ENCODE peak calls at places on chromosomes 2 and 18, in eight cellular contexts. H is HCT116, U is H9, E is mammary epithelial cell, G is endodermal cell, O is neural progenitor cell, N is NT2/D1, L is neuronal stem cell. S is an unnamed sample.
A peak's percentile ranks its signal among the peaks of the same experiment; 100 is the strongest.

GRCh38 chr18:26482567-26482966 is 65.8 kb downstream of the KCTD1 start:
- DNase-seq in H (no peak), U (peak; percentile 85), L (no peak), G (peak; percentile 90), E (no peak), O (peak; percentile 80), N (peak; percentile 30), S (no peak)

GRCh38 chr2:107717666-107718065 is 109.0 kb upstream of the RGPD4 start:
- DNase-seq in O (peak; percentile 59), L (peak; percentile 6), H (no peak), G (no peak), N (no peak), U (peak; percentile 31), E (no peak), S (no peak)

GRCh38 chr2:33291278-33292013 is 185.0 kb upstream of the RASGRP3 start:
- DNase-seq in N (no peak), O (no peak), E (peak; percentile 47), L (no peak), H (no peak), G (no peak), U (no peak), S (no peak)

GRCh38 chr2:73111300-73112025 is 1.3 kb downstream of the RAB11FIP5 start:
- DNase-seq in G (peak; percentile 86), L (peak; percentile 24), E (peak; percentile 73), U (peak; percentile 75), O (peak; percentile 60), N (no peak), H (peak; percentile 26), S (peak; percentile 83)

GRCh38 chr2:133502678-133503077 is 65.6 kb downstream of the NCKAP5 start:
- DNase-seq in G (no peak), N (no peak), U (no peak), L (no peak), O (no peak), H (no peak), E (no peak), S (no peak)

GRCh38 chr2:213147550-213147949 is 3.9 kb downstream of the IKZF2 start:
- DNase-seq in H (no peak), U (no peak), G (no peak), O (no peak), N (no peak), E (no peak), L (no peak), S (no peak)

GRCh38 chr2:40032650-40033319 is 253.7 kb upstream of the THUMPD2 start:
- DNase-seq in O (no peak), G (no peak), L (no peak), E (peak; percentile 91), N (no peak), H (no peak), U (no peak), S (no peak)

GRCh38 chr18:47997338-47997780 is 66.9 kb upstream of the SMAD2 start:
- DNase-seq in O (peak; percentile 77), N (peak; percentile 38), E (no peak), L (peak; percentile 62), H (no peak), U (peak; percentile 81), G (peak; percentile 94), S (no peak)

GRCh38 chr2:24730481-24730880 is 62.7 kb downstream of the PTRHD1 start:
- DNase-seq in G (no peak), L (no peak), E (no peak), U (no peak), H (no peak), N (no peak), O (no peak), S (no peak)

GRCh38 chr2:170822885-170823799 is 6.5 kb downstream of the GAD1 start:
- DNase-seq in O (peak; percentile 66), E (no peak), H (no peak), N (no peak), G (peak; percentile 79), L (peak; percentile 29), U (peak; percentile 45), S (peak; percentile 79)

GRCh38 chr18:49753643-49754042 is 59.7 kb downstream of the ACAA2 start:
- DNase-seq in L (no peak), E (no peak), N (no peak), U (no peak), H (no peak), O (no peak), G (no peak), S (no peak)

GRCh38 chr18:7221424-7222155 is 9.3 kb upstream of the LRRC30 start:
- DNase-seq in U (peak; percentile 89), E (peak; percentile 58), G (peak; percentile 92), L (peak; percentile 70), O (peak; percentile 91), N (peak; percentile 66), H (peak; percentile 16), S (no peak)

GRCh38 chr18:33751613-33752221 is 173.7 kb downstream of the ASXL3 start:
- DNase-seq in H (no peak), G (no peak), O (peak; percentile 43), U (no peak), L (no peak), N (no peak), E (no peak), S (no peak)

GRCh38 chr2:196925768-196926561 is 542 bp downstream of the PGAP1 start:
- DNase-seq in U (peak; percentile 51), L (peak; percentile 36), O (peak; percentile 65), E (peak; percentile 65), H (no peak), N (no peak), G (peak; percentile 82), S (peak; percentile 70)

GRCh38 chr2:200383380-200384110 is 77.1 kb downstream of the SPATS2L start:
- DNase-seq in G (no peak), O (no peak), U (no peak), H (no peak), N (no peak), L (no peak), E (peak; percentile 56), S (no peak)

GRCh38 chr2:204024503-204024902 is 87.9 kb downstream of the ICOS start:
- DNase-seq in E (peak; percentile 46), L (peak; percentile 33), N (peak; percentile 42), H (peak; percentile 19), U (no peak), G (peak; percentile 76), O (peak; percentile 50), S (no peak)

GRCh38 chr2:24399434-24400206 is 39.3 kb upstream of the ITSN2 start:
- DNase-seq in O (no peak), L (no peak), G (no peak), U (no peak), E (no peak), N (no peak), H (no peak), S (no peak)

GRCh38 chr2:233844836-233845235 is 9.5 kb downstream of the HJURP start:
- DNase-seq in O (no peak), U (no peak), G (no peak), L (no peak), E (no peak), N (no peak), H (no peak), S (no peak)

GRCh38 chr2:85709385-85709784 is 15.2 kb downstream of the GNLY start:
- DNase-seq in U (no peak), E (no peak), L (no peak), H (no peak), G (no peak), O (no peak), N (no peak), S (no peak)
- H3K4me1 ChIP-seq in U (no peaks in the 10 kb centered on the region), E (peaks cover 27% of the 10 kb centered on the region), L (no peaks in the 10 kb centered on the region), H (no peaks in the 10 kb centered on the region), G (peaks cover 16% of the 10 kb centered on the region), O (no peaks in the 10 kb centered on the region), N (no peaks in the 10 kb centered on the region), S (peaks cover 6% of the 10 kb centered on the region)

GRCh38 chr2:226766352-226767055 is 33.1 kb downstream of the IRS1 start:
- DNase-seq in L (no peak), H (no peak), E (peak; percentile 56), O (no peak), G (no peak), N (no peak), U (no peak), S (no peak)
- H3K9ac ChIP-seq in L (no peak overlapping the region), H (no peak overlapping the region), E (no peak overlapping the region), O (no peak overlapping the region), G (no peak overlapping the region), N (no peak overlapping the region), U (no peak overlapping the region), S (no peak overlapping the region)

DNA sequence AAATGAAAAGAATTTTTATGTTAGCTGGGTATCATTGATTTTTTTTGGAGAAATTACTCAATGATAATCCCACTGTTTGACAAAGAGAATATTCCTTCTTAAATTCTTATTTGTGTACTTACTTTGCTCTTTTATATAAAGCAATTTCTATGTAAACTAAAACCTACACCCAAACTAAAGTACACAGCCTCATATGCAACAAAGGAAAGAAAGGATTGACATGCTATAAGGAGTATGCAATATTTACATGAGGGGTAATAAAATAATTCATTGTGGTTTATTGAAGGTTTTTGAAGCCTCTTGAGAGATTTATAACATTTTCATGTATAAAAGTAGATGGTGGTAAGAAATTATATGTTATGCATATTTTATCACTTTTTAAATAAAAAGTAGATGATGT is 368.5 kb downstream of the CDH7 start:
- DNase-seq in H (no peak), L (no peak), U (no peak), E (no peak), G (no peak), O (no peak), N (no peak), S (no peak)
- H3K9me3 ChIP-seq in H (peaks cover 30% of the 10 kb centered on the region), L (no peaks in the 10 kb centered on the region), U (no peaks in the 10 kb centered on the region), E (no peaks in the 10 kb centered on the region), G (no peaks in the 10 kb centered on the region), O (no peaks in the 10 kb centered on the region), N (no peaks in the 10 kb centered on the region), S (no peaks in the 10 kb centered on the region)

GRCh38 chr2:5666798-5667197 is 25.4 kb upstream of the SOX11 start:
- DNase-seq in U (peak; percentile 65), H (no peak), G (peak; percentile 68), L (no peak), O (no peak), N (no peak), E (no peak), S (no peak)
- H3K4me1 ChIP-seq in U (no peaks in the 10 kb centered on the region), H (no peaks in the 10 kb centered on the region), G (no peaks in the 10 kb centered on the region), L (peaks cover 8% of the 10 kb centered on the region), O (peaks cover 5% of the 10 kb centered on the region), N (peaks cover 5% of the 10 kb centered on the region), E (no peaks in the 10 kb centered on the region), S (no peaks in the 10 kb centered on the region)

GRCh38 chr2:120734930-120735611 is 597 bp upstream of the GLI2 start:
- DNase-seq in N (no peak), G (peak; percentile 65), E (no peak), H (no peak), L (no peak), U (peak; percentile 35), O (peak; percentile 69), S (no peak)

GRCh38 chr2:120736955-120737801 is 1.5 kb downstream of the GLI2 start:
- DNase-seq in G (peak; percentile 90), N (peak; percentile 79), E (peak; percentile 5), H (no peak), U (peak; percentile 72), O (peak; percentile 94), L (peak; percentile 92), S (peak; percentile 90)

GRCh38 chr2:120737802-120738516 is 2.3 kb downstream of the GLI2 start:
- DNase-seq in L (no peak), H (no peak), N (no peak), G (peak; percentile 91), E (peak; percentile 54), O (peak; percentile 32), U (peak; percentile 78), S (no peak)

GRCh38 chr2:120736202-120736954 is 710 bp downstream of the GLI2 start:
- DNase-seq in G (peak; percentile 87), E (peak; percentile 28), L (no peak), O (peak; percentile 91), H (no peak), U (peak; percentile 37), N (no peak), S (peak; percentile 83)

GRCh38 chr2:120735750-120736170 is at the start of gene GLI2:
- DNase-seq in E (peak; percentile 71), G (peak; percentile 93), U (peak; percentile 82), O (peak; percentile 95), N (peak; percentile 88), L (peak; percentile 81), H (peak; percentile 65), S (peak; percentile 92)
- H3K9ac ChIP-seq in E (no peak within 1 kb of the TSS), G (peak within 1 kb of the TSS; percentile 48), U (peak within 1 kb of the TSS; percentile 69), O (peak within 1 kb of the TSS; percentile 83), N (peak within 1 kb of the TSS; percentile 95), L (peak within 1 kb of the TSS; percentile 99), H (peak within 1 kb of the TSS; percentile 42), S (no peak within 1 kb of the TSS)